ENCODE peak calls at places on chromosomes 13 and 19, in four cellular contexts. One of them, this sample, is unnamed.
A peak's percentile ranks its signal among the peaks of the same experiment; 100 is the strongest.

GRCh38 chr13:106471957-106472543 is 63.4 kb downstream of the EFNB2 start:
- DNase-seq in HepG2: peak; percentile 1
- DNase-seq in GM12878: no peak
- DNase-seq in H1: peak; percentile 58
- DNase-seq in this sample: peak; percentile 47

GRCh38 chr13:27455331-27455855 is 5.0 kb upstream of the MTIF3 start:
- DNase-seq in HepG2: no peak
- DNase-seq in GM12878: no peak
- DNase-seq in H1: no peak
- DNase-seq in this sample: no peak

GRCh38 chr19:13277104-13277809 is 127.0 kb downstream of the IER2 start:
- DNase-seq in HepG2: peak; percentile 66
- DNase-seq in GM12878: peak; percentile 71
- DNase-seq in H1: peak; percentile 72
- DNase-seq in this sample: peak; percentile 70

GRCh38 chr13:26837997-26838396 is 77.4 kb upstream of the GPR12 start:
- DNase-seq in HepG2: no peak
- DNase-seq in GM12878: no peak
- DNase-seq in H1: no peak
- DNase-seq in this sample: no peak

GRCh38 chr13:110711778-110712070 is 1.8 kb upstream of the ING1 start:
- DNase-seq in HepG2: peak; percentile 39
- DNase-seq in GM12878: no peak
- DNase-seq in H1: no peak
- DNase-seq in this sample: no peak

GRCh38 chr19:343451-343931 is 1.1 kb downstream of the MIER2 start:
- DNase-seq in HepG2: no peak
- DNase-seq in GM12878: no peak
- DNase-seq in H1: no peak
- DNase-seq in this sample: no peak

GRCh38 chr19:45878043-45878794 is 7.7 kb downstream of the IRF2BP1 start:
- DNase-seq in HepG2: peak; percentile 66
- DNase-seq in GM12878: no peak
- DNase-seq in H1: no peak
- DNase-seq in this sample: no peak

GRCh38 chr19:56838930-56839664 is 1.4 kb downstream of the PEG3 start:
- DNase-seq in HepG2: peak; percentile 97
- DNase-seq in GM12878: no peak
- DNase-seq in H1: no peak
- DNase-seq in this sample: peak; percentile 97

GRCh38 chr19:11446652-11447301 is 11.3 kb downstream of the PRKCSH start:
- DNase-seq in HepG2: no peak
- DNase-seq in GM12878: no peak
- DNase-seq in H1: peak; percentile 95
- DNase-seq in this sample: no peak

GRCh38 chr19:42255766-42256750 is 1.1 kb upstream of the ERF start:
- DNase-seq in HepG2: no peak
- DNase-seq in GM12878: no peak
- DNase-seq in H1: no peak
- DNase-seq in this sample: no peak

GRCh38 chr19:5045956-5046338 is 77.0 kb downstream of the KDM4B start:
- DNase-seq in HepG2: no peak
- DNase-seq in GM12878: no peak
- DNase-seq in H1: no peak
- DNase-seq in this sample: no peak

GRCh38 chr13:44312898-44313551 is 60.6 kb upstream of the SERP2 start:
- DNase-seq in HepG2: peak; percentile 14
- DNase-seq in GM12878: no peak
- DNase-seq in H1: no peak
- DNase-seq in this sample: no peak

GRCh38 chr19:10797541-10798256 is 38.3 kb downstream of the TMED1 start:
- DNase-seq in HepG2: no peak
- DNase-seq in GM12878: peak; percentile 74
- DNase-seq in H1: no peak
- DNase-seq in this sample: no peak

GRCh38 chr19:35856546-35857149 is at the start of gene KIRREL2:
- DNase-seq in HepG2: no peak
- DNase-seq in GM12878: no peak
- DNase-seq in H1: peak; percentile 90
- DNase-seq in this sample: no peak

GRCh38 chr19:5457709-5458108 is 2.5 kb downstream of the ZNRF4 start:
- DNase-seq in HepG2: no peak
- DNase-seq in GM12878: no peak
- DNase-seq in H1: no peak
- DNase-seq in this sample: no peak

GRCh38 chr13:114062754-114063153 is 69.7 kb downstream of the RASA3 start:
- DNase-seq in HepG2: no peak
- DNase-seq in GM12878: no peak
- DNase-seq in H1: no peak
- DNase-seq in this sample: no peak

GRCh38 chr13:20825476-20825875 is 51.7 kb upstream of the EEF1AKMT1 start:
- DNase-seq in HepG2: no peak
- DNase-seq in GM12878: no peak
- DNase-seq in H1: no peak
- DNase-seq in this sample: no peak

GRCh38 chr19:42108527-42109389 is 23.5 kb downstream of the POU2F2 start:
- DNase-seq in HepG2: peak; percentile 74
- DNase-seq in GM12878: peak; percentile 72
- DNase-seq in H1: peak; percentile 95
- DNase-seq in this sample: peak; percentile 80

GRCh38 chr19:40358773-40359172 is 10.3 kb downstream of the PLD3 start:
- DNase-seq in HepG2: no peak
- DNase-seq in GM12878: peak; percentile 76
- DNase-seq in H1: no peak
- DNase-seq in this sample: no peak

GRCh38 chr19:7067716-7068115 is 1.8 kb upstream of the ZNF557 start:
- DNase-seq in HepG2: no peak
- DNase-seq in GM12878: no peak
- DNase-seq in H1: no peak
- DNase-seq in this sample: no peak

GRCh38 chr13:45121421-45121820 is 1.1 kb downstream of the GTF2F2 start:
- DNase-seq in HepG2: peak; percentile 16
- DNase-seq in GM12878: no peak
- DNase-seq in H1: no peak
- DNase-seq in this sample: no peak

GRCh38 chr13:74708629-74709028 is 574.4 kb upstream of the KLF12 start:
- DNase-seq in HepG2: no peak
- DNase-seq in GM12878: no peak
- DNase-seq in H1: no peak
- DNase-seq in this sample: no peak

GRCh38 chr19:6590458-6591319 is at the start of gene CD70:
- DNase-seq in HepG2: no peak
- DNase-seq in GM12878: peak; percentile 88
- DNase-seq in H1: peak; percentile 79
- DNase-seq in this sample: no peak

GRCh38 chr19:16370671-16371391 is 46.2 kb downstream of the KLF2 start:
- DNase-seq in HepG2: no peak
- DNase-seq in GM12878: no peak
- DNase-seq in H1: no peak
- DNase-seq in this sample: no peak

GRCh38 chr19:40623403-40624239 is 22.5 kb downstream of the LTBP4 start:
- DNase-seq in HepG2: peak; percentile 43
- DNase-seq in GM12878: no peak
- DNase-seq in H1: peak; percentile 100
- DNase-seq in this sample: peak; percentile 80

GRCh38 chr13:78382481-78382880 is 220.9 kb downstream of the POU4F1 start:
- DNase-seq in HepG2: no peak
- DNase-seq in GM12878: no peak
- DNase-seq in H1: no peak
- DNase-seq in this sample: no peak

GRCh38 chr19:46069841-46070341 is 29.1 kb upstream of the IGFL4 start:
- DNase-seq in HepG2: peak; percentile 42
- DNase-seq in GM12878: no peak
- DNase-seq in H1: no peak
- DNase-seq in this sample: no peak

GRCh38 chr19:55693336-55693974 is 18.4 kb downstream of the EPN1 start:
- DNase-seq in HepG2: no peak
- DNase-seq in GM12878: no peak
- DNase-seq in H1: no peak
- DNase-seq in this sample: no peak

GRCh38 chr19:10818306-10819123 is 17.5 kb downstream of the TMED1 start:
- DNase-seq in HepG2: no peak
- DNase-seq in GM12878: no peak
- DNase-seq in H1: no peak
- DNase-seq in this sample: no peak

DNA sequence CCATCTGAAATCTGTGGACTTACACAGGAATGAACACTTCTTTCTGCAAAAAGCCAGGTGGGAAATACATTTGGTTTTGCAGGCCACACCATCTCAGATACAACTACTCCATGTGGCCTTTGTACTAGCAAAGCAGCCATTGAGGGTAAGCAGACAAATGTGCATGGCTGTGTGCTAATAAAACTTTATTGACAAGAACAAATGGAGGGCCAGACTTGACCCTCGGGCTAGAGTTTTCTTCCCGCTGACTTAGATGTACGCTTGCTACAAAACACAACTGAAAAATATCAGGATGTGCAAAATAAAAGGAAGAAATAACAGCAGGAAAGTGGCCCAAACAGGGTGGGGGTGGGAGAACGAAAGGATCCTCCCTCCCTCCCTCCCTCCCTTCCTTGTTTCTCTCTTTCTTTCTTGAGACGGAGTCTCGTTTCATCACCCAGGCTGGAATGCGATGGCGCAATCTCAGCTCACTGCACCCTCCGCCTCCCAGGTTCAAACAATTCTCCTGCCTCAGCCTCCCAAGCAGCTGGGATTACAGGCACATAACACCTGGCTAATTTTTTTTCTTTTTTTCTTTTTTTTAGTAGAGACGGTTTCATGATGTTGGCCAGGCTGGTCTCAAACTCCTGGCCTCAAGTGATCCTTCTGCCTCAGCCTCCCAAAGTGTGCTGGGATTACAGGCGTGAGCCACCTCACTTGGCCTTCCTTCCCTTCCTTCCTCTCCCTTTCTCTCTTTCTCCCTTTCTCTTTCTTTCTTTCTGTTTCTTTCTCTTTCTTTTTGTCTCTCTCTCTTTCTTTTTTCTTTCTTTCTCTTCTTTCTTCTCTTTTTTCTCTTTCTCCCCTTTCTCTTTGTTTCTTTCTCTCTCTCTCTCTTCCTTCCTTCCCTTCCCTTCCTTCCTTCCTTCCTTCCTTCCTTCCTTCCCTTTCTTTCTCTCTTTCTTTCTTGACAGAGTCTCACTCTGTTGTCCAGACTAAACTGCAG is 29.3 kb downstream of the CCL25 start:
- DNase-seq in HepG2: no peak
- DNase-seq in GM12878: no peak
- DNase-seq in H1: no peak
- DNase-seq in this sample: no peak
- H3K4me3 ChIP-seq in HepG2: no peak overlapping the region
- H3K4me3 ChIP-seq in GM12878: no peak overlapping the region
- H3K4me3 ChIP-seq in H1: no peak overlapping the region
- H3K4me3 ChIP-seq in this sample: no peak overlapping the region

DNA sequence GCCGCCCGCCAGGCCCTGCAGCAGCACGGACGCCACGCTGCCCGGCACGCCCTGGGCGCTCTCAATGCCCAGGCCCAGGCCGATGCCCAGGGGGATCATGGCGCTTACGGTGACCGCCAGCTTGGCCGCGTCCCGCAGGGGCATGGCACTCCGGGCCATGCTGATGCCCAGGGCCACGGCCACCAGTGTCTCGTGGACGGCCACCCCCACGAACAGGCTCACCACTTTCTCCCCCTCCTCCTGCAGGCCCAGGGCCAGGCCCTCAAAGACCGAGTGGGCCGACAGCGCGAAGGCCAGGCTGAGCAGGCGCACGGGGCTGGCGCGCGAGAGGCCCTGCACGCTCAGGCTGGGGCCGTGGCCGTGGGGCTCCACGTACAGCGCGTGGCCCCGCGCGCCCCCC is 6.9 kb downstream of the SLC39A3 start:
- DNase-seq in HepG2: no peak
- DNase-seq in GM12878: no peak
- DNase-seq in H1: no peak
- DNase-seq in this sample: no peak
- TF ChIP-seq SUZ12 in HepG2: no peak
- TF ChIP-seq SUZ12 in GM12878: no peak
- TF ChIP-seq SUZ12 in H1: no peak
- TF ChIP-seq SUZ12 in this sample: no peak

GRCh38 chr19:58500242-58500641 is 11.6 kb downstream of the SLC27A5 start:
- DNase-seq in HepG2: no peak
- DNase-seq in GM12878: no peak
- DNase-seq in H1: no peak
- DNase-seq in this sample: no peak
- H3K9ac ChIP-seq in HepG2: peak overlapping the region; percentile 78
- H3K9ac ChIP-seq in GM12878: no peak overlapping the region
- H3K9ac ChIP-seq in H1: peak overlapping the region; percentile 59
- H3K9ac ChIP-seq in this sample: peak overlapping the region; percentile 86

GRCh38 chr13:112998506-112999280 is 29.7 kb downstream of the MCF2L start:
- DNase-seq in HepG2: no peak
- DNase-seq in GM12878: no peak
- DNase-seq in H1: no peak
- DNase-seq in this sample: no peak
- H3K4me3 ChIP-seq in HepG2: no peak overlapping the region
- H3K4me3 ChIP-seq in GM12878: no peak overlapping the region
- H3K4me3 ChIP-seq in H1: no peak overlapping the region
- H3K4me3 ChIP-seq in this sample: no peak overlapping the region

DNA sequence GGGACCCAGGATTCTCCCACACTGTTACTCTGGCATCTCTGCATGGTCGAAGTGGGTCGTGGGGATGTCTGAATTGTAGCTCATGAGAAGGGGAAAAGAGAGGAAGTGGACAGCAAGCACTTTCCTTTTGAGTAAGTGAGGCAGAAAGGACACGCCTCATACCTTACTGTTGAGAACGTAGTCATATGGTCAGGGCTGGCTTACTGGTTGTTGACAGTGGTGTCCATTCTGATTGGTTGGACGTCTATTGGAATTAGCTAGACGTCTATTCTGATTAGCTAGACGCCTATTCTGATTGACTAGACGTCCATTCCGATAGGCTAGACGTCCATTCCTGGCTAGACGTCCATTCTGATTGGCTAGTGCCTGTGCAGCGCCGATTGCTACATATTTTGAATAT is 12.4 kb downstream of the GRIN2D start:
- DNase-seq in HepG2: no peak
- DNase-seq in GM12878: no peak
- DNase-seq in H1: no peak
- DNase-seq in this sample: no peak
- TF ChIP-seq SUZ12 in HepG2: no peak
- TF ChIP-seq SUZ12 in GM12878: no peak
- TF ChIP-seq SUZ12 in H1: no peak
- TF ChIP-seq SUZ12 in this sample: no peak

DNA sequence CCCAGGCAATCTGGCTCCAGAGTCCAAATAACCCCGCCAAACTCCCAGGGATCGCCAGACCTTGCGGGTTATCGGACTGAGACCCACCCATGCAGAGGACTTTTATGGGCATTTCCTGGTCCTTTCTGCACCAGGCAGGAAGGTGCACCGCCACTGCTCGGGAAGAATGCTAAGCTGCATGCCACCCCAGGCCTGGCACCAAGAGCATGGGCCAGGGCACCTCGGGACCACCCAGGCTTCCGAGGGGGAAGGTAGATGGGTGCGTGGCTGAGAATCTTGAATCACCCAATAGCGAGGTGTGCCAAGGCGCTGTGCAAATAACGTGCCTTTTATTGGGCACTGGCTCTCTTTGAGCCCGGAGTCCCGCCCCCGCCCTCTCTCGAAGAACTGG is 422 bp upstream of the ZNF575 start:
- DNase-seq in HepG2: no peak
- DNase-seq in GM12878: no peak
- DNase-seq in H1: no peak
- DNase-seq in this sample: no peak
- H3K9ac ChIP-seq in HepG2: no peak overlapping the region
- H3K9ac ChIP-seq in GM12878: peak overlapping the region; percentile 56
- H3K9ac ChIP-seq in H1: peak overlapping the region; percentile 45
- H3K9ac ChIP-seq in this sample: peak overlapping the region; percentile 80

GRCh38 chr19:49870309-49870901 is 3.0 kb upstream of the PNKP start:
- DNase-seq in HepG2: no peak
- DNase-seq in GM12878: no peak
- DNase-seq in H1: no peak
- DNase-seq in this sample: no peak
- H3K4me3 ChIP-seq in HepG2: peak overlapping the region; percentile 45
- H3K4me3 ChIP-seq in GM12878: peak overlapping the region; percentile 66
- H3K4me3 ChIP-seq in H1: peak overlapping the region; percentile 52
- H3K4me3 ChIP-seq in this sample: peak overlapping the region; percentile 39

This sample was measured in NT2/D1.